ENCODE peak calls at places on chromosome 18, in ten cellular contexts. One of them, this sample, is unnamed.

GRCh38 chr18:74081966-74082365 is 65.7 kb downstream of the FBXO15 start:
- DNase-seq in HepG2: no peak
- DNase-seq in transverse colon: no peak
- DNase-seq in HCT116: no peak
- DNase-seq in upper lobe of left lung: no peak
- DNase-seq in sigmoid colon: no peak
- DNase-seq in suprapubic skin: no peak
- DNase-seq in SK-N-MC: no peak
- DNase-seq in endothelial cell of umbilical vein: no peak
- DNase-seq in GM23338: no peak
- DNase-seq in this sample: no peak

GRCh38 chr18:8895987-8896619 is 190.7 kb downstream of the MTCL1 start:
- DNase-seq in HepG2: no peak
- DNase-seq in transverse colon: no peak
- DNase-seq in HCT116: no peak
- DNase-seq in upper lobe of left lung: no peak
- DNase-seq in sigmoid colon: no peak
- DNase-seq in suprapubic skin: no peak
- DNase-seq in SK-N-MC: no peak
- DNase-seq in endothelial cell of umbilical vein: no peak
- DNase-seq in GM23338: no peak
- DNase-seq in this sample: no peak

GRCh38 chr18:59142274-59142673 is 2.6 kb downstream of the SEC11C start:
- DNase-seq in HepG2: no peak
- DNase-seq in transverse colon: no peak
- DNase-seq in HCT116: no peak
- DNase-seq in upper lobe of left lung: no peak
- DNase-seq in sigmoid colon: no peak
- DNase-seq in suprapubic skin: no peak
- DNase-seq in SK-N-MC: no peak
- DNase-seq in endothelial cell of umbilical vein: no peak
- DNase-seq in GM23338: no peak
- DNase-seq in this sample: no peak

GRCh38 chr18:50273203-50274043 is 7.1 kb upstream of the CFAP53 start:
- DNase-seq in HepG2: no peak
- DNase-seq in transverse colon: no peak
- DNase-seq in HCT116: no peak
- DNase-seq in upper lobe of left lung: no peak
- DNase-seq in sigmoid colon: no peak
- DNase-seq in suprapubic skin: no peak
- DNase-seq in SK-N-MC: no peak
- DNase-seq in endothelial cell of umbilical vein: no peak
- DNase-seq in GM23338: no peak
- DNase-seq in this sample: no peak

GRCh38 chr18:23235336-23235735 is 100.1 kb downstream of the CABLES1 start:
- DNase-seq in HepG2: no peak
- DNase-seq in transverse colon: no peak
- DNase-seq in HCT116: no peak
- DNase-seq in upper lobe of left lung: peak
- DNase-seq in sigmoid colon: no peak
- DNase-seq in suprapubic skin: no peak
- DNase-seq in SK-N-MC: no peak
- DNase-seq in endothelial cell of umbilical vein: no peak
- DNase-seq in GM23338: no peak
- DNase-seq in this sample: no peak

GRCh38 chr18:11147371-11147860 is 2.0 kb downstream of the PIEZO2 start:
- DNase-seq in HepG2: no peak
- DNase-seq in transverse colon: no peak
- DNase-seq in HCT116: no peak
- DNase-seq in upper lobe of left lung: no peak
- DNase-seq in sigmoid colon: no peak
- DNase-seq in suprapubic skin: no peak
- DNase-seq in SK-N-MC: no peak
- DNase-seq in endothelial cell of umbilical vein: no peak
- DNase-seq in GM23338: peak
- DNase-seq in this sample: no peak

GRCh38 chr18:22822024-22822423 is 111.1 kb upstream of the RBBP8 start:
- DNase-seq in HepG2: no peak
- DNase-seq in transverse colon: no peak
- DNase-seq in HCT116: peak
- DNase-seq in upper lobe of left lung: peak
- DNase-seq in sigmoid colon: no peak
- DNase-seq in suprapubic skin: no peak
- DNase-seq in SK-N-MC: no peak
- DNase-seq in endothelial cell of umbilical vein: peak
- DNase-seq in GM23338: peak
- DNase-seq in this sample: no peak

GRCh38 chr18:274313-274712 is 6.5 kb upstream of the THOC1 start:
- DNase-seq in HepG2: no peak
- DNase-seq in transverse colon: no peak
- DNase-seq in HCT116: no peak
- DNase-seq in upper lobe of left lung: no peak
- DNase-seq in sigmoid colon: no peak
- DNase-seq in suprapubic skin: no peak
- DNase-seq in SK-N-MC: no peak
- DNase-seq in endothelial cell of umbilical vein: no peak
- DNase-seq in GM23338: no peak
- DNase-seq in this sample: no peak

GRCh38 chr18:76838182-76838581 is 15.8 kb downstream of the ZNF236 start:
- DNase-seq in HepG2: peak
- DNase-seq in transverse colon: no peak
- DNase-seq in HCT116: no peak
- DNase-seq in upper lobe of left lung: no peak
- DNase-seq in sigmoid colon: no peak
- DNase-seq in suprapubic skin: no peak
- DNase-seq in SK-N-MC: no peak
- DNase-seq in endothelial cell of umbilical vein: peak
- DNase-seq in GM23338: no peak
- DNase-seq in this sample: no peak

GRCh38 chr18:76837071-76837470 is 14.7 kb downstream of the ZNF236 start:
- DNase-seq in HepG2: no peak
- DNase-seq in transverse colon: no peak
- DNase-seq in HCT116: no peak
- DNase-seq in upper lobe of left lung: no peak
- DNase-seq in sigmoid colon: no peak
- DNase-seq in suprapubic skin: no peak
- DNase-seq in SK-N-MC: no peak
- DNase-seq in endothelial cell of umbilical vein: no peak
- DNase-seq in GM23338: no peak
- DNase-seq in this sample: no peak

GRCh38 chr18:76844144-76844543 is 21.8 kb downstream of the ZNF236 start:
- DNase-seq in HepG2: no peak
- DNase-seq in transverse colon: no peak
- DNase-seq in HCT116: no peak
- DNase-seq in upper lobe of left lung: no peak
- DNase-seq in sigmoid colon: no peak
- DNase-seq in suprapubic skin: no peak
- DNase-seq in SK-N-MC: no peak
- DNase-seq in endothelial cell of umbilical vein: no peak
- DNase-seq in GM23338: no peak
- DNase-seq in this sample: no peak

GRCh38 chr18:76835380-76835779 is 13.0 kb downstream of the ZNF236 start:
- DNase-seq in HepG2: no peak
- DNase-seq in transverse colon: no peak
- DNase-seq in HCT116: no peak
- DNase-seq in upper lobe of left lung: no peak
- DNase-seq in sigmoid colon: no peak
- DNase-seq in suprapubic skin: no peak
- DNase-seq in SK-N-MC: no peak
- DNase-seq in endothelial cell of umbilical vein: no peak
- DNase-seq in GM23338: no peak
- DNase-seq in this sample: no peak

GRCh38 chr18:76839395-76839794 is 17.0 kb downstream of the ZNF236 start:
- DNase-seq in HepG2: no peak
- DNase-seq in transverse colon: no peak
- DNase-seq in HCT116: no peak
- DNase-seq in upper lobe of left lung: no peak
- DNase-seq in sigmoid colon: no peak
- DNase-seq in suprapubic skin: no peak
- DNase-seq in SK-N-MC: no peak
- DNase-seq in endothelial cell of umbilical vein: no peak
- DNase-seq in GM23338: no peak
- DNase-seq in this sample: no peak
- TF ChIP-seq POLR2AphosphoS5 in HepG2: no peak
- TF ChIP-seq POLR2AphosphoS5 in transverse colon: no peak
- TF ChIP-seq POLR2AphosphoS5 in HCT116: no peak
- TF ChIP-seq POLR2AphosphoS5 in upper lobe of left lung: no peak
- TF ChIP-seq POLR2AphosphoS5 in sigmoid colon: no peak
- TF ChIP-seq POLR2AphosphoS5 in suprapubic skin: no peak
- TF ChIP-seq POLR2AphosphoS5 in SK-N-MC: no peak
- TF ChIP-seq POLR2AphosphoS5 in endothelial cell of umbilical vein: no peak
- TF ChIP-seq POLR2AphosphoS5 in GM23338: no peak
- TF ChIP-seq POLR2AphosphoS5 in this sample: no peak

GRCh38 chr18:9915291-9916066 is 1.7 kb downstream of the VAPA start:
- DNase-seq in HepG2: no peak
- DNase-seq in transverse colon: no peak
- DNase-seq in HCT116: no peak
- DNase-seq in upper lobe of left lung: no peak
- DNase-seq in sigmoid colon: no peak
- DNase-seq in suprapubic skin: no peak
- DNase-seq in SK-N-MC: no peak
- DNase-seq in endothelial cell of umbilical vein: no peak
- DNase-seq in GM23338: no peak
- DNase-seq in this sample: no peak

GRCh38 chr18:9914334-9914583 is 443 bp downstream of the VAPA start:
- DNase-seq in HepG2: no peak
- DNase-seq in transverse colon: no peak
- DNase-seq in HCT116: no peak
- DNase-seq in upper lobe of left lung: no peak
- DNase-seq in sigmoid colon: no peak
- DNase-seq in suprapubic skin: no peak
- DNase-seq in SK-N-MC: no peak
- DNase-seq in endothelial cell of umbilical vein: no peak
- DNase-seq in GM23338: peak
- DNase-seq in this sample: no peak

GRCh38 chr18:9916067-9916684 is 2.4 kb downstream of the VAPA start:
- DNase-seq in HepG2: no peak
- DNase-seq in transverse colon: no peak
- DNase-seq in HCT116: no peak
- DNase-seq in upper lobe of left lung: no peak
- DNase-seq in sigmoid colon: no peak
- DNase-seq in suprapubic skin: no peak
- DNase-seq in SK-N-MC: no peak
- DNase-seq in endothelial cell of umbilical vein: peak
- DNase-seq in GM23338: peak
- DNase-seq in this sample: no peak

GRCh38 chr18:9913526-9914333 is at the start of gene VAPA:
- DNase-seq in HepG2: peak
- DNase-seq in transverse colon: peak
- DNase-seq in HCT116: peak
- DNase-seq in upper lobe of left lung: peak
- DNase-seq in sigmoid colon: peak
- DNase-seq in suprapubic skin: peak
- DNase-seq in SK-N-MC: peak
- DNase-seq in endothelial cell of umbilical vein: peak
- DNase-seq in GM23338: peak
- DNase-seq in this sample: peak

GRCh38 chr18:9914584-9915290 is 921 bp downstream of the VAPA start:
- DNase-seq in HepG2: peak
- DNase-seq in transverse colon: peak
- DNase-seq in HCT116: peak
- DNase-seq in upper lobe of left lung: peak
- DNase-seq in sigmoid colon: peak
- DNase-seq in suprapubic skin: peak
- DNase-seq in SK-N-MC: no peak
- DNase-seq in endothelial cell of umbilical vein: peak
- DNase-seq in GM23338: peak
- DNase-seq in this sample: peak
- TF ChIP-seq POLR2AphosphoS5 in HepG2: no peak
- TF ChIP-seq POLR2AphosphoS5 in transverse colon: peak
- TF ChIP-seq POLR2AphosphoS5 in HCT116: peak
- TF ChIP-seq POLR2AphosphoS5 in upper lobe of left lung: peak
- TF ChIP-seq POLR2AphosphoS5 in sigmoid colon: peak
- TF ChIP-seq POLR2AphosphoS5 in suprapubic skin: no peak
- TF ChIP-seq POLR2AphosphoS5 in SK-N-MC: no peak
- TF ChIP-seq POLR2AphosphoS5 in endothelial cell of umbilical vein: peak
- TF ChIP-seq POLR2AphosphoS5 in GM23338: no peak
- TF ChIP-seq POLR2AphosphoS5 in this sample: no peak

DNA sequence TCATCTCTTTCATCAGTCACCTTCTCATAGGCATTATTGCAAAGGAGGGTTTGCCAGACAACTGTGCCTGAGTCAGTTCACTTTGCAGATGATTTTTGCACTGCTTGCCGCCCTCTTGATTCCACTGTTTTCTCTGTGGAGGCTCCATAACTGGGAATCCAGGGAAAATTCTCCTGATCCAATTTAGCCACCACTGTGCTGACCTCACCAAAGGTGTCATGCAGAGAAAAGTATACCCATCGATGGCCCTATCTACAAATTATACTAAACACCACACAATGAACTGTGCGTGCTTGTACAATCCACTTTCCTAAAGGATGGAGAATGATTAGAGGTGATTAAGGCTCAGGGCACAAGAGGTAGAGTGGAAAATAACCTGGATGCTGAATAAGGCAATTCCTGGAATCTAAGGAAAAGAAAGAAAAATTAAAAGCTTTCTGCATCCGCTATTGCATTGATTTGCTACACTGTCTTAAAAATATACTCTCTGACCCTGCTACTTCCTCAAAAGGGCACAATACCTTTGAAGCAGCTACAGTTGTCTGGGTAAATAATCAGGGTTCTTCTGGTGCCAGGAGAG is 409.4 kb downstream of the RIT2 start:
- DNase-seq in HepG2: no peak
- DNase-seq in transverse colon: no peak
- DNase-seq in HCT116: no peak
- DNase-seq in upper lobe of left lung: no peak
- DNase-seq in sigmoid colon: no peak
- DNase-seq in suprapubic skin: no peak
- DNase-seq in SK-N-MC: no peak
- DNase-seq in endothelial cell of umbilical vein: no peak
- DNase-seq in GM23338: no peak
- DNase-seq in this sample: no peak
- TF ChIP-seq POLR2AphosphoS5 in HepG2: no peak
- TF ChIP-seq POLR2AphosphoS5 in transverse colon: no peak
- TF ChIP-seq POLR2AphosphoS5 in HCT116: no peak
- TF ChIP-seq POLR2AphosphoS5 in upper lobe of left lung: no peak
- TF ChIP-seq POLR2AphosphoS5 in sigmoid colon: no peak
- TF ChIP-seq POLR2AphosphoS5 in suprapubic skin: no peak
- TF ChIP-seq POLR2AphosphoS5 in SK-N-MC: no peak
- TF ChIP-seq POLR2AphosphoS5 in endothelial cell of umbilical vein: no peak
- TF ChIP-seq POLR2AphosphoS5 in GM23338: no peak
- TF ChIP-seq POLR2AphosphoS5 in this sample: no peak

GRCh38 chr18:55048892-55049291 is 89.6 kb upstream of the CCDC68 start:
- DNase-seq in HepG2: no peak
- DNase-seq in transverse colon: no peak
- DNase-seq in HCT116: no peak
- DNase-seq in upper lobe of left lung: no peak
- DNase-seq in sigmoid colon: no peak
- DNase-seq in suprapubic skin: no peak
- DNase-seq in SK-N-MC: no peak
- DNase-seq in endothelial cell of umbilical vein: peak
- DNase-seq in GM23338: no peak
- DNase-seq in this sample: no peak

GRCh38 chr18:55053976-55054375 is 94.7 kb upstream of the CCDC68 start:
- DNase-seq in HepG2: no peak
- DNase-seq in transverse colon: no peak
- DNase-seq in HCT116: no peak
- DNase-seq in upper lobe of left lung: no peak
- DNase-seq in sigmoid colon: no peak
- DNase-seq in suprapubic skin: no peak
- DNase-seq in SK-N-MC: no peak
- DNase-seq in endothelial cell of umbilical vein: no peak
- DNase-seq in GM23338: no peak
- DNase-seq in this sample: no peak

DNA sequence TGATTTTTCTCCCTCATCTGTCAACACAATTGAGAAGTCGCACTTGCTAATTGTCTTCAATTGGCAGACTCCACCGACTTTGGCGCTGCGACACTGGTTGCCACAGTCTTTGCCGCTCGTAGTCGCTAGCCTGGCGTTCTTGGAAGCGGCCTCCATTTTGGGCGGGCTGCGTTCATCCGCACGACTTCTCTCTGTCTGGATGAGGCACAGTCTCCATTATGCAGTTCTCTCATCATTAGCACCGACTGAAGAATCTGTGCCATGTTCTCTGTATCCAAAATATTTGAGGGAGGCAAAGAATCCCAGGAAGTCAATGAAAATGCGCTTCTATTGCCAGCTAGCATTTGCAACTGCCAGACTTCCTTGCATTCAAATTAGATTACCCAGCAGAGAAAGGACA is 95.3 kb upstream of the CCDC68 start:
- DNase-seq in HepG2: no peak
- DNase-seq in transverse colon: no peak
- DNase-seq in HCT116: no peak
- DNase-seq in upper lobe of left lung: no peak
- DNase-seq in sigmoid colon: no peak
- DNase-seq in suprapubic skin: no peak
- DNase-seq in SK-N-MC: no peak
- DNase-seq in endothelial cell of umbilical vein: no peak
- DNase-seq in GM23338: no peak
- DNase-seq in this sample: no peak
- TF ChIP-seq POLR2AphosphoS5 in HepG2: no peak
- TF ChIP-seq POLR2AphosphoS5 in transverse colon: no peak
- TF ChIP-seq POLR2AphosphoS5 in HCT116: no peak
- TF ChIP-seq POLR2AphosphoS5 in upper lobe of left lung: no peak
- TF ChIP-seq POLR2AphosphoS5 in sigmoid colon: no peak
- TF ChIP-seq POLR2AphosphoS5 in suprapubic skin: no peak
- TF ChIP-seq POLR2AphosphoS5 in SK-N-MC: no peak
- TF ChIP-seq POLR2AphosphoS5 in endothelial cell of umbilical vein: no peak
- TF ChIP-seq POLR2AphosphoS5 in GM23338: no peak
- TF ChIP-seq POLR2AphosphoS5 in this sample: no peak